ENCODE peak calls at places on chromosomes 16 and 17, in eight cellular contexts. One of them, this sample, is unnamed.

GRCh38 chr16:85528528-85529387 is 84.4 kb upstream of the GSE1 start:
- DNase-seq in right atrium auricular region: no peak
- DNase-seq in lower leg skin: no peak
- DNase-seq in CD4-positive, alpha-beta memory T cell: peak
- DNase-seq in activated T-helper 9 cell treated with anti-CD3 and anti-CD28 coated beads, Interleukin-2, amount 50 U/mL, for 16 hours: no peak
- DNase-seq in LNCaP clone FGC: no peak
- DNase-seq in activated CD4-positive, alpha-beta T cell treated with anti-CD3 and anti-CD28 coated beads, Interleukin-2, amount 50 U/mL, for 48 hours: peak
- DNase-seq in MG63: no peak
- DNase-seq in this sample: peak

GRCh38 chr16:50455288-50455845 is 86.6 kb upstream of the BRD7 start:
- DNase-seq in right atrium auricular region: no peak
- DNase-seq in lower leg skin: no peak
- DNase-seq in CD4-positive, alpha-beta memory T cell: no peak
- DNase-seq in activated T-helper 9 cell treated with anti-CD3 and anti-CD28 coated beads, Interleukin-2, amount 50 U/mL, for 16 hours: no peak
- DNase-seq in LNCaP clone FGC: no peak
- DNase-seq in activated CD4-positive, alpha-beta T cell treated with anti-CD3 and anti-CD28 coated beads, Interleukin-2, amount 50 U/mL, for 48 hours: no peak
- DNase-seq in MG63: no peak
- DNase-seq in this sample: no peak

GRCh38 chr17:17680477-17681186 is 626 bp upstream of the RAI1 start:
- DNase-seq in right atrium auricular region: no peak
- DNase-seq in lower leg skin: no peak
- DNase-seq in CD4-positive, alpha-beta memory T cell: no peak
- DNase-seq in activated T-helper 9 cell treated with anti-CD3 and anti-CD28 coated beads, Interleukin-2, amount 50 U/mL, for 16 hours: no peak
- DNase-seq in LNCaP clone FGC: no peak
- DNase-seq in activated CD4-positive, alpha-beta T cell treated with anti-CD3 and anti-CD28 coated beads, Interleukin-2, amount 50 U/mL, for 48 hours: no peak
- DNase-seq in MG63: no peak
- DNase-seq in this sample: no peak

GRCh38 chr17:63694229-63694973 is 5.5 kb downstream of the LIMD2 start:
- DNase-seq in right atrium auricular region: no peak
- DNase-seq in lower leg skin: no peak
- DNase-seq in CD4-positive, alpha-beta memory T cell: peak
- DNase-seq in activated T-helper 9 cell treated with anti-CD3 and anti-CD28 coated beads, Interleukin-2, amount 50 U/mL, for 16 hours: no peak
- DNase-seq in LNCaP clone FGC: no peak
- DNase-seq in activated CD4-positive, alpha-beta T cell treated with anti-CD3 and anti-CD28 coated beads, Interleukin-2, amount 50 U/mL, for 48 hours: no peak
- DNase-seq in MG63: no peak
- DNase-seq in this sample: no peak

GRCh38 chr16:81522141-81522701 is 77.6 kb downstream of the CMIP start:
- DNase-seq in right atrium auricular region: no peak
- DNase-seq in lower leg skin: no peak
- DNase-seq in CD4-positive, alpha-beta memory T cell: peak
- DNase-seq in activated T-helper 9 cell treated with anti-CD3 and anti-CD28 coated beads, Interleukin-2, amount 50 U/mL, for 16 hours: no peak
- DNase-seq in LNCaP clone FGC: no peak
- DNase-seq in activated CD4-positive, alpha-beta T cell treated with anti-CD3 and anti-CD28 coated beads, Interleukin-2, amount 50 U/mL, for 48 hours: no peak
- DNase-seq in MG63: no peak
- DNase-seq in this sample: no peak

GRCh38 chr16:27096375-27096774 is 29.6 kb downstream of the C16orf82 start:
- DNase-seq in right atrium auricular region: peak
- DNase-seq in lower leg skin: peak
- DNase-seq in CD4-positive, alpha-beta memory T cell: no peak
- DNase-seq in activated T-helper 9 cell treated with anti-CD3 and anti-CD28 coated beads, Interleukin-2, amount 50 U/mL, for 16 hours: no peak
- DNase-seq in LNCaP clone FGC: no peak
- DNase-seq in activated CD4-positive, alpha-beta T cell treated with anti-CD3 and anti-CD28 coated beads, Interleukin-2, amount 50 U/mL, for 48 hours: no peak
- DNase-seq in MG63: no peak
- DNase-seq in this sample: no peak

GRCh38 chr17:20073056-20073979 is 64.2 kb downstream of the SPECC1 start:
- DNase-seq in right atrium auricular region: peak
- DNase-seq in lower leg skin: peak
- DNase-seq in CD4-positive, alpha-beta memory T cell: peak
- DNase-seq in activated T-helper 9 cell treated with anti-CD3 and anti-CD28 coated beads, Interleukin-2, amount 50 U/mL, for 16 hours: no peak
- DNase-seq in LNCaP clone FGC: no peak
- DNase-seq in activated CD4-positive, alpha-beta T cell treated with anti-CD3 and anti-CD28 coated beads, Interleukin-2, amount 50 U/mL, for 48 hours: peak
- DNase-seq in MG63: no peak
- DNase-seq in this sample: peak

GRCh38 chr16:11613381-11614303 is 26.9 kb upstream of the LITAF start:
- DNase-seq in right atrium auricular region: peak
- DNase-seq in lower leg skin: peak
- DNase-seq in CD4-positive, alpha-beta memory T cell: no peak
- DNase-seq in activated T-helper 9 cell treated with anti-CD3 and anti-CD28 coated beads, Interleukin-2, amount 50 U/mL, for 16 hours: no peak
- DNase-seq in LNCaP clone FGC: no peak
- DNase-seq in activated CD4-positive, alpha-beta T cell treated with anti-CD3 and anti-CD28 coated beads, Interleukin-2, amount 50 U/mL, for 48 hours: peak
- DNase-seq in MG63: peak
- DNase-seq in this sample: no peak

GRCh38 chr16:88685156-88686061 is 898 bp downstream of the SNAI3 start:
- DNase-seq in right atrium auricular region: no peak
- DNase-seq in lower leg skin: peak
- DNase-seq in CD4-positive, alpha-beta memory T cell: peak
- DNase-seq in activated T-helper 9 cell treated with anti-CD3 and anti-CD28 coated beads, Interleukin-2, amount 50 U/mL, for 16 hours: peak
- DNase-seq in LNCaP clone FGC: no peak
- DNase-seq in activated CD4-positive, alpha-beta T cell treated with anti-CD3 and anti-CD28 coated beads, Interleukin-2, amount 50 U/mL, for 48 hours: peak
- DNase-seq in MG63: no peak
- DNase-seq in this sample: peak

GRCh38 chr17:50817142-50817751 is 18.1 kb upstream of the WFIKKN2 start:
- DNase-seq in right atrium auricular region: no peak
- DNase-seq in lower leg skin: no peak
- DNase-seq in CD4-positive, alpha-beta memory T cell: peak
- DNase-seq in activated T-helper 9 cell treated with anti-CD3 and anti-CD28 coated beads, Interleukin-2, amount 50 U/mL, for 16 hours: peak
- DNase-seq in LNCaP clone FGC: no peak
- DNase-seq in activated CD4-positive, alpha-beta T cell treated with anti-CD3 and anti-CD28 coated beads, Interleukin-2, amount 50 U/mL, for 48 hours: peak
- DNase-seq in MG63: peak
- DNase-seq in this sample: peak

GRCh38 chr16:67294927-67295326 is 15.6 kb downstream of the PLEKHG4 start:
- DNase-seq in right atrium auricular region: no peak
- DNase-seq in lower leg skin: no peak
- DNase-seq in CD4-positive, alpha-beta memory T cell: no peak
- DNase-seq in activated T-helper 9 cell treated with anti-CD3 and anti-CD28 coated beads, Interleukin-2, amount 50 U/mL, for 16 hours: no peak
- DNase-seq in LNCaP clone FGC: no peak
- DNase-seq in activated CD4-positive, alpha-beta T cell treated with anti-CD3 and anti-CD28 coated beads, Interleukin-2, amount 50 U/mL, for 48 hours: no peak
- DNase-seq in MG63: no peak
- DNase-seq in this sample: no peak

GRCh38 chr16:52123063-52123839 is 423.7 kb downstream of the TOX3 start:
- DNase-seq in right atrium auricular region: no peak
- DNase-seq in lower leg skin: no peak
- DNase-seq in CD4-positive, alpha-beta memory T cell: no peak
- DNase-seq in activated T-helper 9 cell treated with anti-CD3 and anti-CD28 coated beads, Interleukin-2, amount 50 U/mL, for 16 hours: no peak
- DNase-seq in LNCaP clone FGC: no peak
- DNase-seq in activated CD4-positive, alpha-beta T cell treated with anti-CD3 and anti-CD28 coated beads, Interleukin-2, amount 50 U/mL, for 48 hours: no peak
- DNase-seq in MG63: no peak
- DNase-seq in this sample: no peak

GRCh38 chr16:48605518-48606110 is 4.4 kb downstream of the N4BP1 start:
- DNase-seq in right atrium auricular region: no peak
- DNase-seq in lower leg skin: peak
- DNase-seq in CD4-positive, alpha-beta memory T cell: no peak
- DNase-seq in activated T-helper 9 cell treated with anti-CD3 and anti-CD28 coated beads, Interleukin-2, amount 50 U/mL, for 16 hours: no peak
- DNase-seq in LNCaP clone FGC: no peak
- DNase-seq in activated CD4-positive, alpha-beta T cell treated with anti-CD3 and anti-CD28 coated beads, Interleukin-2, amount 50 U/mL, for 48 hours: no peak
- DNase-seq in MG63: no peak
- DNase-seq in this sample: no peak

GRCh38 chr16:72508196-72508595 is 336.2 kb upstream of the PMFBP1 start:
- DNase-seq in right atrium auricular region: no peak
- DNase-seq in lower leg skin: no peak
- DNase-seq in CD4-positive, alpha-beta memory T cell: no peak
- DNase-seq in activated T-helper 9 cell treated with anti-CD3 and anti-CD28 coated beads, Interleukin-2, amount 50 U/mL, for 16 hours: no peak
- DNase-seq in LNCaP clone FGC: no peak
- DNase-seq in activated CD4-positive, alpha-beta T cell treated with anti-CD3 and anti-CD28 coated beads, Interleukin-2, amount 50 U/mL, for 48 hours: no peak
- DNase-seq in MG63: no peak
- DNase-seq in this sample: no peak

GRCh38 chr17:39450051-39450450 is 1.0 kb downstream of the MED1 start:
- DNase-seq in right atrium auricular region: no peak
- DNase-seq in lower leg skin: peak
- DNase-seq in CD4-positive, alpha-beta memory T cell: no peak
- DNase-seq in activated T-helper 9 cell treated with anti-CD3 and anti-CD28 coated beads, Interleukin-2, amount 50 U/mL, for 16 hours: no peak
- DNase-seq in LNCaP clone FGC: peak
- DNase-seq in activated CD4-positive, alpha-beta T cell treated with anti-CD3 and anti-CD28 coated beads, Interleukin-2, amount 50 U/mL, for 48 hours: no peak
- DNase-seq in MG63: peak
- DNase-seq in this sample: no peak

GRCh38 chr16:57711331-57711730 is 16.7 kb downstream of the DRC7 start:
- DNase-seq in right atrium auricular region: no peak
- DNase-seq in lower leg skin: peak
- DNase-seq in CD4-positive, alpha-beta memory T cell: no peak
- DNase-seq in activated T-helper 9 cell treated with anti-CD3 and anti-CD28 coated beads, Interleukin-2, amount 50 U/mL, for 16 hours: no peak
- DNase-seq in LNCaP clone FGC: no peak
- DNase-seq in activated CD4-positive, alpha-beta T cell treated with anti-CD3 and anti-CD28 coated beads, Interleukin-2, amount 50 U/mL, for 48 hours: no peak
- DNase-seq in MG63: no peak
- DNase-seq in this sample: no peak

GRCh38 chr16:24984903-24985675 is 30.1 kb downstream of the ARHGAP17 start:
- DNase-seq in right atrium auricular region: no peak
- DNase-seq in lower leg skin: no peak
- DNase-seq in CD4-positive, alpha-beta memory T cell: no peak
- DNase-seq in activated T-helper 9 cell treated with anti-CD3 and anti-CD28 coated beads, Interleukin-2, amount 50 U/mL, for 16 hours: no peak
- DNase-seq in LNCaP clone FGC: no peak
- DNase-seq in activated CD4-positive, alpha-beta T cell treated with anti-CD3 and anti-CD28 coated beads, Interleukin-2, amount 50 U/mL, for 48 hours: no peak
- DNase-seq in MG63: no peak
- DNase-seq in this sample: no peak

GRCh38 chr16:8867483-8868271 is 1.1 kb downstream of the CARHSP1 start:
- DNase-seq in right atrium auricular region: no peak
- DNase-seq in lower leg skin: peak
- DNase-seq in CD4-positive, alpha-beta memory T cell: peak
- DNase-seq in activated T-helper 9 cell treated with anti-CD3 and anti-CD28 coated beads, Interleukin-2, amount 50 U/mL, for 16 hours: no peak
- DNase-seq in LNCaP clone FGC: no peak
- DNase-seq in activated CD4-positive, alpha-beta T cell treated with anti-CD3 and anti-CD28 coated beads, Interleukin-2, amount 50 U/mL, for 48 hours: peak
- DNase-seq in MG63: peak
- DNase-seq in this sample: peak

GRCh38 chr17:39541652-39542051 is 66.1 kb downstream of the NEUROD2 start:
- DNase-seq in right atrium auricular region: no peak
- DNase-seq in lower leg skin: no peak
- DNase-seq in CD4-positive, alpha-beta memory T cell: no peak
- DNase-seq in activated T-helper 9 cell treated with anti-CD3 and anti-CD28 coated beads, Interleukin-2, amount 50 U/mL, for 16 hours: no peak
- DNase-seq in LNCaP clone FGC: no peak
- DNase-seq in activated CD4-positive, alpha-beta T cell treated with anti-CD3 and anti-CD28 coated beads, Interleukin-2, amount 50 U/mL, for 48 hours: no peak
- DNase-seq in MG63: no peak
- DNase-seq in this sample: no peak

GRCh38 chr16:75273054-75273925 is 21.9 kb upstream of the BCAR1 start:
- DNase-seq in right atrium auricular region: no peak
- DNase-seq in lower leg skin: no peak
- DNase-seq in CD4-positive, alpha-beta memory T cell: no peak
- DNase-seq in activated T-helper 9 cell treated with anti-CD3 and anti-CD28 coated beads, Interleukin-2, amount 50 U/mL, for 16 hours: no peak
- DNase-seq in LNCaP clone FGC: no peak
- DNase-seq in activated CD4-positive, alpha-beta T cell treated with anti-CD3 and anti-CD28 coated beads, Interleukin-2, amount 50 U/mL, for 48 hours: no peak
- DNase-seq in MG63: peak
- DNase-seq in this sample: no peak

GRCh38 chr17:38556234-38556633 is 49.5 kb downstream of the SRCIN1 start:
- DNase-seq in right atrium auricular region: no peak
- DNase-seq in lower leg skin: no peak
- DNase-seq in CD4-positive, alpha-beta memory T cell: no peak
- DNase-seq in activated T-helper 9 cell treated with anti-CD3 and anti-CD28 coated beads, Interleukin-2, amount 50 U/mL, for 16 hours: no peak
- DNase-seq in LNCaP clone FGC: no peak
- DNase-seq in activated CD4-positive, alpha-beta T cell treated with anti-CD3 and anti-CD28 coated beads, Interleukin-2, amount 50 U/mL, for 48 hours: no peak
- DNase-seq in MG63: no peak
- DNase-seq in this sample: no peak

GRCh38 chr17:30545024-30545423 is 67.8 kb downstream of the GOSR1 start:
- DNase-seq in right atrium auricular region: no peak
- DNase-seq in lower leg skin: no peak
- DNase-seq in CD4-positive, alpha-beta memory T cell: no peak
- DNase-seq in activated T-helper 9 cell treated with anti-CD3 and anti-CD28 coated beads, Interleukin-2, amount 50 U/mL, for 16 hours: no peak
- DNase-seq in LNCaP clone FGC: no peak
- DNase-seq in activated CD4-positive, alpha-beta T cell treated with anti-CD3 and anti-CD28 coated beads, Interleukin-2, amount 50 U/mL, for 48 hours: no peak
- DNase-seq in MG63: no peak
- DNase-seq in this sample: no peak

GRCh38 chr17:49214665-49215360 is 4.3 kb downstream of the ABI3 start:
- DNase-seq in right atrium auricular region: no peak
- DNase-seq in lower leg skin: no peak
- DNase-seq in CD4-positive, alpha-beta memory T cell: no peak
- DNase-seq in activated T-helper 9 cell treated with anti-CD3 and anti-CD28 coated beads, Interleukin-2, amount 50 U/mL, for 16 hours: no peak
- DNase-seq in LNCaP clone FGC: no peak
- DNase-seq in activated CD4-positive, alpha-beta T cell treated with anti-CD3 and anti-CD28 coated beads, Interleukin-2, amount 50 U/mL, for 48 hours: no peak
- DNase-seq in MG63: peak
- DNase-seq in this sample: no peak

GRCh38 chr16:56354746-56355145 is 70.6 kb downstream of the AMFR start:
- DNase-seq in right atrium auricular region: peak
- DNase-seq in lower leg skin: peak
- DNase-seq in CD4-positive, alpha-beta memory T cell: no peak
- DNase-seq in activated T-helper 9 cell treated with anti-CD3 and anti-CD28 coated beads, Interleukin-2, amount 50 U/mL, for 16 hours: no peak
- DNase-seq in LNCaP clone FGC: no peak
- DNase-seq in activated CD4-positive, alpha-beta T cell treated with anti-CD3 and anti-CD28 coated beads, Interleukin-2, amount 50 U/mL, for 48 hours: no peak
- DNase-seq in MG63: no peak
- DNase-seq in this sample: no peak

GRCh38 chr16:86157616-86158247 is 258.8 kb downstream of the IRF8 start:
- DNase-seq in right atrium auricular region: no peak
- DNase-seq in lower leg skin: no peak
- DNase-seq in CD4-positive, alpha-beta memory T cell: no peak
- DNase-seq in activated T-helper 9 cell treated with anti-CD3 and anti-CD28 coated beads, Interleukin-2, amount 50 U/mL, for 16 hours: no peak
- DNase-seq in LNCaP clone FGC: no peak
- DNase-seq in activated CD4-positive, alpha-beta T cell treated with anti-CD3 and anti-CD28 coated beads, Interleukin-2, amount 50 U/mL, for 48 hours: no peak
- DNase-seq in MG63: no peak
- DNase-seq in this sample: no peak

This sample was measured in stimulated activated naive CD8-positive, alpha-beta T cell treated with anti-CD3 and anti-CD28 coated beads, Interleukin-15, Interleukin-2, amounts not matched to agents 100 U/mL and 50 U/mL, for 24 hours.